ENCODE peak calls at places on chromosomes 11 and 22, in five cellular contexts. C, F, D, K and H are unnamed samples. For H3K36me3 and H3K4me1, the result is how much of the 10 kb centered on the place peaks cover.

GRCh38 chr22:20264614-20265452 is 3.3 kb downstream of the RTN4R start:
- DNase-seq in C (no peak), F (no peak), D (no peak), K (no peak), H (no peak)

GRCh38 chr11:27456140-27456801 is 16.3 kb downstream of the LGR4 start:
- DNase-seq in C (no peak), F (no peak), D (no peak), K (no peak), H (no peak)

GRCh38 chr11:19577849-19578619 is 134.6 kb upstream of the NAV2 start:
- DNase-seq in C (no peak), F (peak), D (peak), K (peak), H (peak)

GRCh38 chr22:30717331-30717921 is 22.8 kb downstream of the OSBP2 start:
- DNase-seq in C (no peak), F (no peak), D (no peak), K (no peak), H (no peak)

GRCh38 chr11:130449996-130450419 is 1.6 kb downstream of the ADAMTS15 start:
- DNase-seq in C (peak), F (peak), D (no peak), K (peak), H (peak)

GRCh38 chr11:27904358-27905055 is 203.4 kb downstream of the KIF18A start:
- DNase-seq in C (no peak), F (no peak), D (no peak), K (no peak), H (no peak)

GRCh38 chr22:37604875-37605274 is 3.8 kb upstream of the GGA1 start:
- DNase-seq in C (no peak), F (no peak), D (no peak), K (no peak), H (no peak)

GRCh38 chr22:28750471-28750881 is 8.6 kb downstream of the HSCB start:
- DNase-seq in C (no peak), F (no peak), D (no peak), K (no peak), H (no peak)

GRCh38 chr22:42719133-42719532 is 1.5 kb downstream of the A4GALT start:
- DNase-seq in C (no peak), F (no peak), D (no peak), K (no peak), H (no peak)

GRCh38 chr11:100965346-100965745 is 164.3 kb downstream of the PGR start:
- DNase-seq in C (no peak), F (no peak), D (no peak), K (no peak), H (no peak)

GRCh38 chr22:25083414-25084166 is 116.1 kb upstream of the CRYBB3 start:
- DNase-seq in C (no peak), F (no peak), D (no peak), K (no peak), H (no peak)

GRCh38 chr11:65777241-65777640 is 3.5 kb downstream of the AP5B1 start:
- DNase-seq in C (no peak), F (peak), D (no peak), K (no peak), H (no peak)

GRCh38 chr11:97607301-97608000 is 1217.6 kb downstream of the JRKL start:
- DNase-seq in C (no peak), F (no peak), D (no peak), K (no peak), H (no peak)

GRCh38 chr11:67364783-67365525 is 8.4 kb downstream of the CLCF1 start:
- DNase-seq in C (no peak), F (no peak), D (no peak), K (no peak), H (peak)

GRCh38 chr11:93567406-93567819 is 24.2 kb upstream of the SMCO4 start:
- DNase-seq in C (no peak), F (peak), D (peak), K (peak), H (peak)

GRCh38 chr11:115304774-115305472 is 199.3 kb downstream of the CADM1 start:
- DNase-seq in C (no peak), F (no peak), D (no peak), K (no peak), H (no peak)

GRCh38 chr11:116581349-116581748 is 191.4 kb downstream of the BUD13 start:
- DNase-seq in C (no peak), F (no peak), D (no peak), K (no peak), H (no peak)

GRCh38 chr11:101567086-101567485 is 16.7 kb downstream of the TRPC6 start:
- DNase-seq in C (no peak), F (no peak), D (no peak), K (no peak), H (no peak)

GRCh38 chr22:43537019-43537585 is 125.3 kb downstream of the MPPED1 start:
- DNase-seq in C (no peak), F (peak), D (no peak), K (no peak), H (no peak)

GRCh38 chr11:8097062-8097814 is 16.2 kb downstream of the TUB start:
- DNase-seq in C (no peak), F (peak), D (no peak), K (no peak), H (no peak)

GRCh38 chr11:10892250-10892649 is 34.4 kb upstream of the ZBED5 start:
- DNase-seq in C (no peak), F (no peak), D (no peak), K (no peak), H (no peak)

GRCh38 chr11:1937616-1938342 is 9.4 kb upstream of the MRPL23 start:
- DNase-seq in C (no peak), F (peak), D (no peak), K (no peak), H (no peak)

GRCh38 chr22:42439021-42439420 is 6.8 kb upstream of the NFAM1 start:
- DNase-seq in C (no peak), F (no peak), D (no peak), K (no peak), H (no peak)

GRCh38 chr11:97742717-97743116 is 1278.0 kb upstream of the CNTN5 start:
- DNase-seq in C (no peak), F (no peak), D (no peak), K (no peak), H (no peak)

GRCh38 chr22:45271667-45272188 is 13.0 kb upstream of the UPK3A start:
- DNase-seq in C (peak), F (peak), D (no peak), K (peak), H (no peak)

GRCh38 chr11:119560961-119561360 is 138.0 kb upstream of the THY1 start:
- DNase-seq in C (no peak), F (no peak), D (no peak), K (no peak), H (no peak)

GRCh38 chr11:61629082-61629481 is 48.2 kb upstream of the SYT7 start:
- DNase-seq in C (no peak), F (no peak), D (no peak), K (no peak), H (no peak)

GRCh38 chr11:64314146-64314804 is 3.1 kb downstream of the TRMT112 start:
- DNase-seq in C (no peak), F (no peak), D (no peak), K (no peak), H (no peak)

GRCh38 chr22:27274770-27275449 is 526.6 kb downstream of the MN1 start:
- DNase-seq in C (no peak), F (no peak), D (no peak), K (no peak), H (no peak)

GRCh38 chr11:1827095-1827797 is 7.5 kb upstream of the SYT8 start:
- DNase-seq in C (peak), F (peak), D (peak), K (peak), H (no peak)

GRCh38 chr11:132300283-132300682 is 929.9 kb downstream of the NTM start:
- DNase-seq in C (no peak), F (no peak), D (no peak), K (no peak), H (no peak)

GRCh38 chr11:112841719-112842118 is 119.5 kb upstream of the NCAM1 start:
- DNase-seq in C (no peak), F (no peak), D (no peak), K (no peak), H (no peak)

GRCh38 chr22:49737101-49737551 is 90.5 kb downstream of the BRD1 start:
- DNase-seq in C (peak), F (peak), D (no peak), K (no peak), H (no peak)
- H3K36me3 ChIP-seq in C (under half), F (under half), D (under half), K (under half), H (under half)

GRCh38 chr11:72722050-72722748 is 30.0 kb downstream of the ARAP1 start:
- DNase-seq in C (peak), F (peak), D (peak), K (peak), H (peak)
- H3K4me1 ChIP-seq in C (under half), F (under half), D (under half), K (under half), H (under half)

GRCh38 chr11:125890447-125891100 is 3.1 kb downstream of the HYLS1 start:
- DNase-seq in C (no peak), F (no peak), D (no peak), K (no peak), H (no peak)

GRCh38 chr11:125883375-125883774 is 4.1 kb upstream of the HYLS1 start:
- DNase-seq in C (no peak), F (no peak), D (no peak), K (no peak), H (no peak)

GRCh38 chr11:125886997-125887372 is 483 bp upstream of the HYLS1 start:
- DNase-seq in C (no peak), F (peak), D (peak), K (peak), H (peak)

GRCh38 chr11:125892071-125892470 is 4.6 kb downstream of the HYLS1 start:
- DNase-seq in C (no peak), F (no peak), D (no peak), K (no peak), H (no peak)

GRCh38 chr11:125887373-125888324 is at the start of gene HYLS1:
- DNase-seq in C (peak), F (peak), D (peak), K (peak), H (peak)
- TF ChIP-seq POLR2A in C (peak), F (peak), D (peak), K (peak), H (peak)

DNA sequence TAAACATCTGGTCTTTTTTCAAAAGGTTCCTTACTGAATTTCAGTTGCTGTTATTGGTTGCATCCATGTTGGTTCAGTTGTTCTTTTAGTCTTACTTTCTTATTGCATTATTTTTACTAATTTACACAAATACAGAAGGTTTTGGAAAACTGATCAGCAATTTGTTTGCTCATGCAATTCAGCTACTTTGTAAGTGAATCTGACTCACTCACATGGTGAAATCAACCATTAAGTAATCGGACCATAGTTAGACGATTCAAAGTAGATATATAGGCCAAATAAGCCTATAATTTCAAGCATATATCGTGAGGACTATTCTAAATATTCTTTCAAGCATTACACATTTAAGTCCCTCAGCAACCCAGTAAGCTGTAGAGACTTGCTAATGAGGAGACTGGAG is 41.7 kb downstream of the CCDC83 start:
- DNase-seq in C (no peak), F (no peak), D (no peak), K (no peak), H (no peak)
- H3K36me3 ChIP-seq in C (under half), F (under half), D (under half), K (under half), H (under half)

DNA sequence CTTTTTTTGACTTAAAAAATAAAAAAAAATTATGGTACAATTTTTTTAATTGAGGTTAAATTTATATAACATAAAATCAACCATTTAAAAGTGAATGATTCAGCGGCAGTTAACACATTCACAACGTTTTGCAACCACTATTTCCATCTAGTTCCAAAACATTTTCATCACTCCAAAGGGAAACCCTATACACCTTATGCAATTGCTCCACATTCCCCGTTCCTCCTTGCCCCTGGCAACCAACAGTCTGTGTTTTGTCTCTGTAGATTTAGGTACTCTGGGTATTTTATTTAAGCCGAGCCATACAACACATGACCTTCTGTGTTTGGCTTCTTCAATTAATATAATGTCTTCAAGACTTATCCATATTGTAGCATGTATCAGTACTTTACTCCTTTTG is 15.4 kb downstream of the DDI1 start:
- DNase-seq in C (no peak), F (no peak), D (no peak), K (no peak), H (no peak)
- H3K4me1 ChIP-seq in C (under half), F (under half), D (under half), K (under half), H (under half)

GRCh38 chr22:39527481-39527961 is 5.0 kb downstream of the RPS19BP1 start:
- DNase-seq in C (peak), F (no peak), D (peak), K (peak), H (no peak)

GRCh38 chr22:39529487-39529851 is 3.1 kb downstream of the RPS19BP1 start:
- DNase-seq in C (no peak), F (no peak), D (no peak), K (peak), H (no peak)

GRCh38 chr22:39530136-39530535 is 2.4 kb downstream of the RPS19BP1 start:
- DNase-seq in C (no peak), F (no peak), D (no peak), K (no peak), H (no peak)

GRCh38 chr22:39528080-39528661 is 4.4 kb downstream of the RPS19BP1 start:
- DNase-seq in C (no peak), F (no peak), D (no peak), K (peak), H (no peak)

GRCh38 chr22:39528681-39529486 is 3.7 kb downstream of the RPS19BP1 start:
- DNase-seq in C (peak), F (peak), D (peak), K (peak), H (peak)
- TF ChIP-seq POLR2A in C (no peak), F (no peak), D (peak), K (no peak), H (peak)

DNA sequence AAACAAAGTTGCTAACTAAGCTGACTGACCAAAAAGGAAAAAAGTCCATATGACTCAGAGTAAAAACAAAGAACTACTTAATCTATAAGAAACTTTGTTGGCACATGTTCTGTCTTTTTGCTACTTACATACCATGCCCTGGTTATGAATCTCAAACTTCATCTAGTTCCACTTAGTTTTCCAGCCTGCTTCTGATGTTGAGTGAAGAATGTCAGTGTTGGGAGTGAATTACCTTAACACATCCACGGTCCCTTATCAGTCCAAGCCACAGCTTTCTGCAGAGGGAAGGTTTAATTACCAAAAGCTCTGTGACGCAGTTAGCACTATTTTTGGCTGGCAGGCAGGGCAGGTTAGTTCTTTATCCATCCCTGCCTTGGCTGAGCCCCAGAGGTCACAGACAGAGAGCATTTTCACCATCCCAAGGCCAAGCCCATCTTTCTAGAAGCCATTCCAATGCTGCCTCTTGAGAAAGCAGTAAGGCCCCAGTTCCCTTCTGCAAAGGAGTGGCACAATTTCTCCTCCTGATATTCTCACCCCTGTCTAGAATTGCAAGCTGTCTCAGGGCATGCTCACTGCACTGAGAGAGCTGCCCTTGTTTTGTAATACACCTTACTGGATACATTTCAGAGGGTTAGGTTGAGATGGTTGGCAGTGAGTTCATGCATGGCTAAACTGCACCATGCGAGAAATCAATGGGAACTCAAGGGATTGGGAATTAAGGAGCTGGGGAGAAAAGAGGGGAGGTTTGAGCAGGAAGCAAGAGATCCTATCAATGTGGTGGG is 67.1 kb downstream of the SLC1A2 start:
- DNase-seq in C (no peak), F (no peak), D (no peak), K (peak), H (no peak)
- H3K36me3 ChIP-seq in C (under half), F (under half), D (under half), K (under half), H (under half)

GRCh38 chr11:123547180-123547579 is 107.2 kb downstream of the SCN3B start:
- DNase-seq in C (no peak), F (no peak), D (no peak), K (no peak), H (no peak)
- H3K4me1 ChIP-seq in C (under half), F (under half), D (under half), K (under half), H (under half)

GRCh38 chr11:46700251-46701077 is at the start of the genes ARHGAP1 and ZNF408:
- DNase-seq in C (peak), F (peak), D (peak), K (peak), H (peak)
- TF ChIP-seq POLR2A in C (peak), F (peak), D (peak), K (peak), H (peak)

GRCh38 chr22:21962655-21962949 is 10.0 kb upstream of the PPM1F start:
- DNase-seq in C (no peak), F (no peak), D (no peak), K (no peak), H (no peak)
- H3K36me3 ChIP-seq in C (half or more), F (half or more), D (under half), K (half or more), H (under half)